ENCODE peak calls at places on chromosome 20, in eight cellular contexts. F, M, Q, U, Z, V, A and P are unnamed samples.
A peak's percentile ranks its signal among the peaks of the same experiment; 100 is the strongest.

GRCh38 chr20:62025832-62026563 is 39.7 kb downstream of the TAF4 start:
- DNase-seq in M (no peak), A (no peak), U (no peak), Z (no peak), V (no peak), Q (no peak), F (no peak), P (no peak)

GRCh38 chr20:52318601-52319000 is 127.0 kb upstream of the ZFP64 start:
- DNase-seq in M (no peak), A (no peak), V (no peak), U (no peak), Q (no peak), Z (no peak), F (no peak), P (no peak)

GRCh38 chr20:346640-347316 is at the start of gene NRSN2:
- DNase-seq in A (peak; percentile 60), M (no peak), V (peak; percentile 79), Q (peak; percentile 80), F (peak; percentile 93), U (peak; percentile 61), Z (peak; percentile 85), P (no peak)

GRCh38 chr20:7723284-7723683 is 217.0 kb downstream of the HAO1 start:
- DNase-seq in F (no peak), A (no peak), Q (no peak), V (no peak), U (no peak), Z (no peak), M (no peak), P (no peak)

GRCh38 chr20:34621383-34622367 is 55.2 kb downstream of the PIGU start:
- DNase-seq in Q (no peak), U (peak; percentile 58), Z (no peak), M (no peak), V (no peak), F (no peak), A (no peak), P (no peak)

GRCh38 chr20:21357851-21358250 is 39.5 kb downstream of the NKX2-4 start:
- DNase-seq in V (no peak), Z (no peak), U (no peak), A (no peak), F (no peak), M (no peak), Q (no peak), P (no peak)

GRCh38 chr20:61146006-61146405 is 106.1 kb upstream of the CDH4 start:
- DNase-seq in V (no peak), U (no peak), M (no peak), Z (no peak), F (no peak), A (no peak), Q (no peak), P (no peak)

GRCh38 chr20:43188861-43189613 is 669 bp downstream of the PTPRT start:
- DNase-seq in Z (no peak), Q (no peak), V (peak; percentile 20), A (no peak), F (peak; percentile 52), M (no peak), U (no peak), P (no peak)

GRCh38 chr20:59043698-59044097 is 1.1 kb upstream of the PRELID3B start:
- DNase-seq in M (no peak), F (no peak), A (no peak), U (no peak), V (no peak), Z (no peak), Q (no peak), P (no peak)

GRCh38 chr20:59042151-59042795 is at the start of gene PRELID3B:
- DNase-seq in A (no peak), Q (no peak), U (peak; percentile 64), F (no peak), M (no peak), Z (peak; percentile 77), V (peak; percentile 50), P (no peak)

GRCh38 chr20:59044796-59045195 is 2.2 kb upstream of the PRELID3B start:
- DNase-seq in A (no peak), F (no peak), Q (no peak), Z (no peak), M (no peak), V (no peak), U (peak; percentile 26), P (no peak)

GRCh38 chr20:59044295-59044694 is 1.7 kb upstream of the PRELID3B start:
- DNase-seq in F (no peak), Q (no peak), V (no peak), U (no peak), Z (no peak), M (no peak), A (no peak), P (no peak)

DNA sequence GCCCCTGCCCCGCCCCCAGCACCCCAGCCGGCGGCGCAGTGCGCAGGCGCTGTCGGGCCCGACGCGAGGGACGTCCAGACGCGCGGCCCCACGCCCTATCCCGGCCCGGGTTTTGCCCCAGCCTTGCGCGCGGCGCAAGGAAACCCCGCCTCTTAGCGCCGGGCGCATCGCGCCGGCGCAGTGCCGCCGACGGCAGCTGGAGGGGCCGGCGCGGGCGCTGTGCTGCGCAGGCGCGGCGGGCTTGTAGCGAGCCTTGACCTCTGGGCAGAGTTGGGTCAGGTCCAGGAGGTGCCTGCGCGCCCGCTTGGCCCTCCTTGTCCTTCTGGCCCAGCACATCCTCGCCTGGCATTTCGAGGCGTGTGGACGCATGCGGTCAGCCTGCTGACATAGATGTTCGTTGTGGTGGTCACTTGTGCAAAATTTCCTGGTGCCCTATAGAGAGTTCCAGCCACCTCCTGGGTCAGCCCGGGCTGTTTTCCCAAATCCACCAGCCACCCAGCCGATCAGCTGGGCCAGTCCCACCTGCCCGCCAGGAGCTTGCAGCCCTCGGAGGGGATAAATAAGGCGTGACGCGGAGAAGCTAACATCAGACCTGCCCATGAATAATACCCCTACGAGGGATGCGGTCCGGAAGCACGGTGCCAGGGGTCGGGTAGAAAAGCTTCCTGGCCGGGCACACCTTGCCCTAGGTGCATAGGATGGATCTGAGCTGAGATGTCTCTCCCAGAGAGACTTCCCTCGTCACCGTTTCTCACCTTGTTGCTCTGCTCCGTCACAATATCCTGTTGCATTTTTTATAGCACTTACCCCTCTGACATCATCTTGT is 423 bp upstream of the PRELID3B start:
- DNase-seq in Q (peak; percentile 97), M (peak; percentile 43), A (peak; percentile 96), V (peak; percentile 94), F (peak; percentile 99), U (peak; percentile 96), Z (peak; percentile 96), P (no peak)
- TF ChIP-seq POLR2AphosphoS5 in Q (peak; percentile 14), M (no peak), A (peak; percentile 81), V (peak; percentile 76), F (peak; percentile 18), U (no peak), Z (peak; percentile 38), P (no peak)

GRCh38 chr20:15576401-15576800 is 996.8 kb downstream of the KIF16B start:
- DNase-seq in Q (no peak), Z (no peak), V (no peak), F (no peak), M (no peak), A (no peak), U (no peak), P (no peak)

GRCh38 chr20:15582146-15582776 is 991.0 kb downstream of the KIF16B start:
- DNase-seq in V (no peak), Z (no peak), F (no peak), U (no peak), A (no peak), M (no peak), Q (no peak), P (no peak)

GRCh38 chr20:15578059-15578458 is 995.2 kb downstream of the KIF16B start:
- DNase-seq in F (no peak), M (no peak), U (no peak), Q (no peak), Z (no peak), A (no peak), V (no peak), P (no peak)

GRCh38 chr20:15584507-15584906 is 988.7 kb downstream of the KIF16B start:
- DNase-seq in Z (no peak), A (no peak), V (peak; percentile 23), M (no peak), F (peak; percentile 9), Q (no peak), U (no peak), P (no peak)

GRCh38 chr20:15579703-15580102 is 993.5 kb downstream of the KIF16B start:
- DNase-seq in Z (no peak), A (no peak), U (no peak), F (no peak), V (no peak), M (no peak), Q (no peak), P (no peak)
- TF ChIP-seq POLR2AphosphoS5 in Z (no peak), A (no peak), U (no peak), F (no peak), V (no peak), M (no peak), Q (no peak), P (no peak)

DNA sequence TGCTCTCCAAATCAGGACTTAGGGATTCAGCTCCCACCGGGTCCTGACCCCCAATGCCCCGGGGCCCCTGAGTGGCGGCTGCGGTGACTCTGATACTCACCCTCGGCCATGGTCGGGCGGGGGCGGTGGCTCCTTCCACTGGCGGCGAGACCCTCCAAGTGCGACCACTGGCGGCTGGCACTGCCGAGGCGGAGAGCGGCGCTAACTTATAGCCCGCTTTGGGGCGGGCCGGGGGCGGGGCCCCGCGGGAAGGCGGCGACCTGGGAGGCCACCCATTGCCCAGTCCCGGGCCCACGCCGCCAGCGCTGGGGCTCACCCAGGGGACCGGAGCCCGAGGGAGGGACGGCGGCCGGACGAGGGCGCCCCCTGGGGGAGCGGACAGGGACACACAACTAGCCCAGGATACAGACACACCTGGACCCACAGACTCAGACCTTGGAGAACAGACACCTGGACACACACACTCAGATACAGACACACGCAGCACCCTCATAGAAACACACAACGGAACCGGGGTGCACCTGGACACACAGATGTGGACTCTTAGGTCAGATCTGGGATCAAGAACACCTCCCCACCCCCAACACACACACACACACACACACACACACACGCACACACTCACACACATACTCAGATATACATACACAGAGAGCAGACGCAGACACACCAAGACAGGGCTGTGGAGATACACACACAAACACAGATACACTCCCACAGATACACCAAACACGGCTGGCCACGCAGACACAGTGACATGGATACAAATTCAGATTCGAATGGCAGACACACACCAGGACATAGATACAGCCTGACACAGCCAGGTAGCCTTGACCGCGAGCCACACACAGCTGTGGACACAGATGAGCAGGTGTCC is at the start of gene TGM2:
- DNase-seq in U (peak; percentile 85), F (peak; percentile 97), A (peak; percentile 87), M (no peak), Q (peak; percentile 71), Z (peak; percentile 89), V (peak; percentile 78), P (no peak)
- TF ChIP-seq POLR2AphosphoS5 in U (no peak), F (peak; percentile 72), A (peak; percentile 75), M (no peak), Q (no peak), Z (no peak), V (no peak), P (no peak)

GRCh38 chr20:48879609-48880008 is 41.9 kb upstream of the ARFGEF2 start:
- DNase-seq in V (no peak), U (no peak), Q (no peak), M (no peak), A (no peak), F (no peak), Z (no peak), P (no peak)

GRCh38 chr20:48875914-48876240 is 45.6 kb upstream of the ARFGEF2 start:
- DNase-seq in Q (no peak), V (no peak), U (no peak), Z (no peak), A (no peak), F (no peak), M (no peak), P (no peak)

GRCh38 chr20:48875233-48875913 is 46.1 kb upstream of the ARFGEF2 start:
- DNase-seq in F (no peak), M (no peak), Z (no peak), V (no peak), Q (no peak), A (no peak), U (no peak), P (no peak)

GRCh38 chr20:48878849-48879248 is 42.7 kb upstream of the ARFGEF2 start:
- DNase-seq in Z (no peak), U (no peak), Q (no peak), V (no peak), A (no peak), M (no peak), F (no peak), P (no peak)

DNA sequence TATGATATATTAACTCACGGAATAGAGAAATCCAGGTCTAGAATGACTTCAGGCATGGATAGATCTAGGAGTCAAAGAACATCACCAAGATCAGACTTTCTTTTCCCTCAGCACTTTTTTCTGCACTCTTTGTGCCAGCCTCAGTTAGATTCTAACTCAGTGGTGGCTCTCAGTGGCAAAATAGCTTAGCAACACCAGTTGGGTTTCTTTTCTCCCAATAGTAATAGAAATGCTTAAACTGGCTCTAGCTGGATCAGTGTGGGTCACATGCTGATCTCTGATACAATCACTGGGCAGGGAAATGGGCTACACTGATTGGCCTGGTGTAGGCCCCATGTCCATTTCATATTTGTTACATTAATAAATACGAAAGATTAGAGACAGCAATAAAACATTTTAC is 44.2 kb upstream of the ARFGEF2 start:
- DNase-seq in A (no peak), M (no peak), U (no peak), Z (no peak), V (peak; percentile 45), F (no peak), Q (no peak), P (no peak)
- TF ChIP-seq POLR2AphosphoS5 in A (no peak), M (no peak), U (no peak), Z (no peak), V (no peak), F (no peak), Q (no peak), P (no peak)